ENCODE peak calls at places on chromosomes 6 and 20, in four cellular contexts. One of them, this sample, is unnamed. For H3K4me1, the result is how much of the 10 kb centered on the place peaks cover.

GRCh38 chr6:134835998-134836397 is 113.9 kb downstream of the ALDH8A1 start:
- DNase-seq in right atrium auricular region: no peak
- DNase-seq in NT2/D1: no peak
- DNase-seq in psoas muscle: no peak
- DNase-seq in this sample: no peak

GRCh38 chr6:162829013-162829742 is 101.4 kb downstream of the PACRG start:
- DNase-seq in right atrium auricular region: no peak
- DNase-seq in NT2/D1: no peak
- DNase-seq in psoas muscle: no peak
- DNase-seq in this sample: no peak

GRCh38 chr6:88089708-88090107 is 42.1 kb downstream of the SPACA1 start:
- DNase-seq in right atrium auricular region: no peak
- DNase-seq in NT2/D1: no peak
- DNase-seq in psoas muscle: no peak
- DNase-seq in this sample: no peak

GRCh38 chr20:47156431-47156841 is 200.1 kb downstream of the ZMYND8 start:
- DNase-seq in right atrium auricular region: no peak
- DNase-seq in NT2/D1: no peak
- DNase-seq in psoas muscle: no peak
- DNase-seq in this sample: no peak

GRCh38 chr20:17910828-17911294 is 57.7 kb downstream of the SNX5 start:
- DNase-seq in right atrium auricular region: peak
- DNase-seq in NT2/D1: no peak
- DNase-seq in psoas muscle: peak
- DNase-seq in this sample: no peak

GRCh38 chr20:25865715-25866656 is 169.3 kb upstream of the ZNF337 start:
- DNase-seq in right atrium auricular region: peak
- DNase-seq in NT2/D1: no peak
- DNase-seq in psoas muscle: peak
- DNase-seq in this sample: peak

GRCh38 chr6:144580771-144581170 is 295.6 kb downstream of the UTRN start:
- DNase-seq in right atrium auricular region: no peak
- DNase-seq in NT2/D1: no peak
- DNase-seq in psoas muscle: no peak
- DNase-seq in this sample: no peak

GRCh38 chr20:50607850-50608749 is 83.2 kb downstream of the RIPOR3 start:
- DNase-seq in right atrium auricular region: no peak
- DNase-seq in NT2/D1: no peak
- DNase-seq in psoas muscle: no peak
- DNase-seq in this sample: no peak

GRCh38 chr6:116446399-116446798 is 14.8 kb upstream of the CALHM6 start:
- DNase-seq in right atrium auricular region: no peak
- DNase-seq in NT2/D1: no peak
- DNase-seq in psoas muscle: no peak
- DNase-seq in this sample: no peak

GRCh38 chr6:168209420-168209819 is 110.2 kb downstream of the DACT2 start:
- DNase-seq in right atrium auricular region: no peak
- DNase-seq in NT2/D1: no peak
- DNase-seq in psoas muscle: no peak
- DNase-seq in this sample: no peak

GRCh38 chr6:7140631-7141366 is 33.0 kb downstream of the RREB1 start:
- DNase-seq in right atrium auricular region: peak
- DNase-seq in NT2/D1: no peak
- DNase-seq in psoas muscle: peak
- DNase-seq in this sample: peak
- H3K4me1 ChIP-seq in right atrium auricular region: half or more
- H3K4me1 ChIP-seq in NT2/D1: under half
- H3K4me1 ChIP-seq in psoas muscle: half or more
- H3K4me1 ChIP-seq in this sample: half or more

GRCh38 chr6:62971976-62972658 is 239.2 kb upstream of the FKBP1C start:
- DNase-seq in right atrium auricular region: no peak
- DNase-seq in NT2/D1: no peak
- DNase-seq in psoas muscle: no peak
- DNase-seq in this sample: no peak
- H3K4me1 ChIP-seq in right atrium auricular region: under half
- H3K4me1 ChIP-seq in NT2/D1: under half
- H3K4me1 ChIP-seq in psoas muscle: under half
- H3K4me1 ChIP-seq in this sample: under half

DNA sequence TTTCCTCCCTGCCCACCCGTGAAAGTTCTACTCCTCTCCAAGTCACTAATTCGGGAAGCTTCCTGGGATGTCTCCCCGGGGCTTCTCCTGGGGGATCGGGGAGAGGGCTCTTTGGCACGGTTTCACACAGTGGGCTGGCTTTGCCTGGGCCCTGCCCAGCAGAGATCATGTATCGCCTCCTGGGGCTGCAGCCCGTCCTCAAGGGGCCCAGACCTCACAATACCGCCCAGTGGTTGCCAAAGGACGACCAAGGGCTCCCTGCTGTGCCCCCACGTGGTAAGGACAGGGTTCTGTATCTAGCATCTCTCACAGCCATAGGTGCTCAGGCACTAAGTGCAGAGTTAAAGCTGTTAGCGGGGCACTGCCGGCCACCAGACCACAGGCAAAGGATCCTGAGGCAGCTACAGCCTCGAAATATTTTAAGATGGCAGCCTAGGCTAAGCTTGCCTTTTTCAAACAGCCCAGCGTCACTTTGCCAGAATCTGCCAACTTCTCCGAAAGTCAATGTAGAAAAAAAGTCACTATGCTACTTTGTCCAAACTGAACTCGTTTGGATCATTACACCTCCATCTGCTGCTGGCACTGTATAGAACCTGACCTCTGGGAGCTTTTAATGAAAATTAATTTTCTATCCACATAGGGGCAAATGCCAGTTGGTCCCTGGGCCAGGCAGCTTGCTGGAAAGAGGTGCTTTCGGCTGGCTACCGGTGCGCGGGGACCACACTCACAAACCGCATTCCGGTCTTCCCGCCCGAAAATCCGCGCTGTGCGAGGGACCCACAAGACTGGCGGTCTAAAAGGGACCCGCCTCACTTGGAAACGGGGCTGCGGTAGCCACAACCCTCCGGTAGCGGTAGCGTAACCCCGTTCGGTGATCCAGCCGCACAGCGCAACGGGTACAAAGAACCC is 1.3 kb upstream of the NNAT start:
- DNase-seq in right atrium auricular region: no peak
- DNase-seq in NT2/D1: no peak
- DNase-seq in psoas muscle: peak
- DNase-seq in this sample: no peak
- H3K4me1 ChIP-seq in right atrium auricular region: half or more
- H3K4me1 ChIP-seq in NT2/D1: under half
- H3K4me1 ChIP-seq in psoas muscle: half or more
- H3K4me1 ChIP-seq in this sample: under half

GRCh38 chr6:151307501-151307900 is 67.7 kb downstream of the AKAP12 start:
- DNase-seq in right atrium auricular region: no peak
- DNase-seq in NT2/D1: no peak
- DNase-seq in psoas muscle: no peak
- DNase-seq in this sample: no peak
- H3K4me1 ChIP-seq in right atrium auricular region: under half
- H3K4me1 ChIP-seq in NT2/D1: under half
- H3K4me1 ChIP-seq in psoas muscle: under half
- H3K4me1 ChIP-seq in this sample: under half

This sample was measured in pancreas.